ENCODE peak calls at places on chromosomes 12 and 14, in six cellular contexts. One of them, this sample, is unnamed.

GRCh38 chr12:49698619-49699545 is 8.3 kb downstream of the FMNL3 start:
- DNase-seq in nephron progenitor cell: no peak
- DNase-seq in AG04450: no peak
- DNase-seq in lung: no peak
- DNase-seq in foreskin fibroblast: peak
- DNase-seq in esophagus squamous epithelium: no peak
- DNase-seq in this sample: no peak

GRCh38 chr14:72847721-72848120 is 46.2 kb downstream of the DPF3 start:
- DNase-seq in nephron progenitor cell: no peak
- DNase-seq in AG04450: no peak
- DNase-seq in lung: no peak
- DNase-seq in foreskin fibroblast: no peak
- DNase-seq in esophagus squamous epithelium: no peak
- DNase-seq in this sample: no peak

GRCh38 chr14:81521356-81521755 is 12.3 kb downstream of the SEL1L start:
- DNase-seq in nephron progenitor cell: no peak
- DNase-seq in AG04450: no peak
- DNase-seq in lung: no peak
- DNase-seq in foreskin fibroblast: no peak
- DNase-seq in esophagus squamous epithelium: no peak
- DNase-seq in this sample: no peak

GRCh38 chr12:23204933-23205778 is 580.2 kb downstream of the ETNK1 start:
- DNase-seq in nephron progenitor cell: peak
- DNase-seq in AG04450: peak
- DNase-seq in lung: no peak
- DNase-seq in foreskin fibroblast: peak
- DNase-seq in esophagus squamous epithelium: no peak
- DNase-seq in this sample: peak

GRCh38 chr12:104480826-104481457 is 24.2 kb downstream of the CHST11 start:
- DNase-seq in nephron progenitor cell: no peak
- DNase-seq in AG04450: no peak
- DNase-seq in lung: no peak
- DNase-seq in foreskin fibroblast: peak
- DNase-seq in esophagus squamous epithelium: no peak
- DNase-seq in this sample: no peak

GRCh38 chr14:69093551-69094421 is 59.1 kb downstream of the DCAF5 start:
- DNase-seq in nephron progenitor cell: no peak
- DNase-seq in AG04450: no peak
- DNase-seq in lung: no peak
- DNase-seq in foreskin fibroblast: peak
- DNase-seq in esophagus squamous epithelium: no peak
- DNase-seq in this sample: no peak

GRCh38 chr14:35532783-35533356 is 1.1 kb upstream of the INSM2 start:
- DNase-seq in nephron progenitor cell: no peak
- DNase-seq in AG04450: no peak
- DNase-seq in lung: no peak
- DNase-seq in foreskin fibroblast: no peak
- DNase-seq in esophagus squamous epithelium: no peak
- DNase-seq in this sample: no peak

GRCh38 chr12:122834229-122834920 is 882 bp upstream of the HIP1R start:
- DNase-seq in nephron progenitor cell: peak
- DNase-seq in AG04450: no peak
- DNase-seq in lung: no peak
- DNase-seq in foreskin fibroblast: peak
- DNase-seq in esophagus squamous epithelium: no peak
- DNase-seq in this sample: no peak

GRCh38 chr12:57852195-57852594 is 5.7 kb upstream of the CTDSP2 start:
- DNase-seq in nephron progenitor cell: no peak
- DNase-seq in AG04450: no peak
- DNase-seq in lung: no peak
- DNase-seq in foreskin fibroblast: no peak
- DNase-seq in esophagus squamous epithelium: no peak
- DNase-seq in this sample: no peak

GRCh38 chr14:86946446-86946845 is 1046.5 kb downstream of the GALC start:
- DNase-seq in nephron progenitor cell: no peak
- DNase-seq in AG04450: no peak
- DNase-seq in lung: no peak
- DNase-seq in foreskin fibroblast: no peak
- DNase-seq in esophagus squamous epithelium: no peak
- DNase-seq in this sample: no peak

GRCh38 chr14:69156224-69156623 is 3.3 kb upstream of the DCAF5 start:
- DNase-seq in nephron progenitor cell: no peak
- DNase-seq in AG04450: no peak
- DNase-seq in lung: no peak
- DNase-seq in foreskin fibroblast: no peak
- DNase-seq in esophagus squamous epithelium: no peak
- DNase-seq in this sample: no peak

GRCh38 chr12:27999970-28000369 is 27.4 kb upstream of the PTHLH start:
- DNase-seq in nephron progenitor cell: no peak
- DNase-seq in AG04450: no peak
- DNase-seq in lung: no peak
- DNase-seq in foreskin fibroblast: no peak
- DNase-seq in esophagus squamous epithelium: no peak
- DNase-seq in this sample: no peak

GRCh38 chr14:75249251-75249957 is 29.2 kb upstream of the FOS start:
- DNase-seq in nephron progenitor cell: no peak
- DNase-seq in AG04450: no peak
- DNase-seq in lung: no peak
- DNase-seq in foreskin fibroblast: no peak
- DNase-seq in esophagus squamous epithelium: no peak
- DNase-seq in this sample: no peak

GRCh38 chr14:45787167-45787566 is 534.2 kb upstream of the MIS18BP1 start:
- DNase-seq in nephron progenitor cell: no peak
- DNase-seq in AG04450: no peak
- DNase-seq in lung: no peak
- DNase-seq in foreskin fibroblast: no peak
- DNase-seq in esophagus squamous epithelium: no peak
- DNase-seq in this sample: no peak

GRCh38 chr14:61527325-61528100 is 167.8 kb upstream of the HIF1A start:
- DNase-seq in nephron progenitor cell: no peak
- DNase-seq in AG04450: no peak
- DNase-seq in lung: no peak
- DNase-seq in foreskin fibroblast: peak
- DNase-seq in esophagus squamous epithelium: no peak
- DNase-seq in this sample: no peak

GRCh38 chr12:125136702-125137101 is 71.5 kb downstream of the AACS start:
- DNase-seq in nephron progenitor cell: no peak
- DNase-seq in AG04450: no peak
- DNase-seq in lung: no peak
- DNase-seq in foreskin fibroblast: no peak
- DNase-seq in esophagus squamous epithelium: no peak
- DNase-seq in this sample: no peak

GRCh38 chr14:32006267-32007110 is 70.6 kb upstream of the ARHGAP5 start:
- DNase-seq in nephron progenitor cell: no peak
- DNase-seq in AG04450: no peak
- DNase-seq in lung: no peak
- DNase-seq in foreskin fibroblast: no peak
- DNase-seq in esophagus squamous epithelium: no peak
- DNase-seq in this sample: no peak

GRCh38 chr12:110702081-110702480 is 13.2 kb upstream of the HVCN1 start:
- DNase-seq in nephron progenitor cell: no peak
- DNase-seq in AG04450: no peak
- DNase-seq in lung: no peak
- DNase-seq in foreskin fibroblast: no peak
- DNase-seq in esophagus squamous epithelium: no peak
- DNase-seq in this sample: no peak

GRCh38 chr12:110696283-110696682 is 7.4 kb upstream of the HVCN1 start:
- DNase-seq in nephron progenitor cell: no peak
- DNase-seq in AG04450: no peak
- DNase-seq in lung: no peak
- DNase-seq in foreskin fibroblast: no peak
- DNase-seq in esophagus squamous epithelium: no peak
- DNase-seq in this sample: no peak

GRCh38 chr12:110704231-110704630 is 15.3 kb upstream of the HVCN1 start:
- DNase-seq in nephron progenitor cell: no peak
- DNase-seq in AG04450: no peak
- DNase-seq in lung: no peak
- DNase-seq in foreskin fibroblast: no peak
- DNase-seq in esophagus squamous epithelium: no peak
- DNase-seq in this sample: no peak

GRCh38 chr12:110698171-110698902 is 9.4 kb upstream of the HVCN1 start:
- DNase-seq in nephron progenitor cell: peak
- DNase-seq in AG04450: peak
- DNase-seq in lung: peak
- DNase-seq in foreskin fibroblast: peak
- DNase-seq in esophagus squamous epithelium: no peak
- DNase-seq in this sample: peak

DNA sequence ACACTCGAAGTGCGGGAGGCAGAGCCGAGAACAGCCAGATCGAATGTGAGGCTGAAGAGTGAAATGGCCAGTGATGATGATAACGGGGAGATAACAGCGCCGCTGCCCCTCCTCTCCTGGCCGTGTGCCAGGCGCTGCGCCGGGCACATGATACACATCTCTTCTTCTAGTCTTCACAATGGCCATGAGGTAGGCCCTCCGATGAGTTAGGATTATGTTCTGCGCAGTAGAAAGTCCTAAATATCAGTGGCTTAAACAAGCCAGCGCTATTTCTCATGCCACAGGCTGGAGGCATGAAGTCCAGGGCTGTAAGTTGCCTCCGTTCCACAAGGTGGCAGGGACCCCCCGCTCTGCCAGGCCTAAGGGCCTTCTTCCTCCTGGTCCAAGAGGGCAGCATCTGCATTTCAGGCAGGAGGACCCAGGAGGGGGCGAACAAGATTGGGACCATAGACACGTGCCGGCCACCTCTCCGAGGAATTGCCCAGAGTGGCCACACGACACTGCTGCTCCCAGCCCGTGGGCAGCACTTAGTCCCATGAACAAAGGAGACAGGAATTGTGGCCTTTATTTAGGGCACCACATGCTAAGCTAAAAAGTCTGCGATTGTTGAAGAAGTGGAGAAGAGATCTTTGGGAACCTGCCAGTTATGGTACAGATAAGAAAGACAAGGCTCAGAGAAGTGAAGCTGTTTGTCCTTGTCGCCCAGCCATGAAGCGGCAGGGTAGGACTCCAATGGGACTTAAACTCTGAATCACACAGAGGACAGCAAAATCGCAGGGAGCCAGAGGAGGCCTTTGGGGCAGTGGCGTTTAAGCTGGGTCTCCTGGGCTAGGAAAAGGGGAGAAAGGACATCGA is 10.9 kb upstream of the HVCN1 start:
- DNase-seq in nephron progenitor cell: no peak
- DNase-seq in AG04450: no peak
- DNase-seq in lung: no peak
- DNase-seq in foreskin fibroblast: no peak
- DNase-seq in esophagus squamous epithelium: no peak
- DNase-seq in this sample: no peak
- TF ChIP-seq CTCF in nephron progenitor cell: no peak
- TF ChIP-seq CTCF in AG04450: peak
- TF ChIP-seq CTCF in lung: no peak
- TF ChIP-seq CTCF in foreskin fibroblast: no peak
- TF ChIP-seq CTCF in esophagus squamous epithelium: no peak
- TF ChIP-seq CTCF in this sample: no peak

DNA sequence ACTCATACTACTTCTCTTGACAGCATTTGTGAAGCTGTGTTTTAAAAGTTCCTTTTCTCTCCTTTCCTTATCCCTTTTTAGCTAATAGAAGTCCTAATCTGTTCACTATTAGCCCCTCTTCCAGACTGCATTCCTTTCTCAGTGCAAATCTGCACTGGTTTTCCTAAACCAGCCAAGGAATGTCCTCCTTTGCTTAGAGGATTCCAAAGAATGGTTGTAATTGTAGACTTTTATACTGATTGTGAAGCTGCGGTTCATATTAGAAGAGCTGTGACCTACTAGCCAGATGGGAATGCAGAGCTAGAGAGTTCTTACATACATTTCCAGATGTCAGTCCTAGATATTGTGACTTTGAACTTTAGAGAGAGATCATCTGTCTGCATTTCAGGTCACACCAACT is 79.7 kb downstream of the MYRFL start:
- DNase-seq in nephron progenitor cell: no peak
- DNase-seq in AG04450: no peak
- DNase-seq in lung: no peak
- DNase-seq in foreskin fibroblast: peak
- DNase-seq in esophagus squamous epithelium: no peak
- DNase-seq in this sample: peak
- TF ChIP-seq CTCF in nephron progenitor cell: no peak
- TF ChIP-seq CTCF in AG04450: no peak
- TF ChIP-seq CTCF in lung: no peak
- TF ChIP-seq CTCF in foreskin fibroblast: no peak
- TF ChIP-seq CTCF in esophagus squamous epithelium: no peak
- TF ChIP-seq CTCF in this sample: no peak

GRCh38 chr14:23359722-23360447 is 5.1 kb downstream of the EFS start:
- DNase-seq in nephron progenitor cell: no peak
- DNase-seq in AG04450: no peak
- DNase-seq in lung: no peak
- DNase-seq in foreskin fibroblast: no peak
- DNase-seq in esophagus squamous epithelium: no peak
- DNase-seq in this sample: no peak

GRCh38 chr14:23359167-23359626 is 5.8 kb downstream of the EFS start:
- DNase-seq in nephron progenitor cell: no peak
- DNase-seq in AG04450: no peak
- DNase-seq in lung: no peak
- DNase-seq in foreskin fibroblast: no peak
- DNase-seq in esophagus squamous epithelium: no peak
- DNase-seq in this sample: no peak

GRCh38 chr14:23361763-23362162 is 3.2 kb downstream of the EFS start:
- DNase-seq in nephron progenitor cell: no peak
- DNase-seq in AG04450: no peak
- DNase-seq in lung: no peak
- DNase-seq in foreskin fibroblast: no peak
- DNase-seq in esophagus squamous epithelium: no peak
- DNase-seq in this sample: no peak

GRCh38 chr14:23361320-23361719 is 3.7 kb downstream of the EFS start:
- DNase-seq in nephron progenitor cell: no peak
- DNase-seq in AG04450: no peak
- DNase-seq in lung: no peak
- DNase-seq in foreskin fibroblast: peak
- DNase-seq in esophagus squamous epithelium: no peak
- DNase-seq in this sample: no peak

GRCh38 chr14:23360496-23360895 is 4.5 kb downstream of the EFS start:
- DNase-seq in nephron progenitor cell: no peak
- DNase-seq in AG04450: no peak
- DNase-seq in lung: no peak
- DNase-seq in foreskin fibroblast: no peak
- DNase-seq in esophagus squamous epithelium: no peak
- DNase-seq in this sample: no peak
- TF ChIP-seq CTCF in nephron progenitor cell: no peak
- TF ChIP-seq CTCF in AG04450: no peak
- TF ChIP-seq CTCF in lung: no peak
- TF ChIP-seq CTCF in foreskin fibroblast: no peak
- TF ChIP-seq CTCF in esophagus squamous epithelium: no peak
- TF ChIP-seq CTCF in this sample: no peak

DNA sequence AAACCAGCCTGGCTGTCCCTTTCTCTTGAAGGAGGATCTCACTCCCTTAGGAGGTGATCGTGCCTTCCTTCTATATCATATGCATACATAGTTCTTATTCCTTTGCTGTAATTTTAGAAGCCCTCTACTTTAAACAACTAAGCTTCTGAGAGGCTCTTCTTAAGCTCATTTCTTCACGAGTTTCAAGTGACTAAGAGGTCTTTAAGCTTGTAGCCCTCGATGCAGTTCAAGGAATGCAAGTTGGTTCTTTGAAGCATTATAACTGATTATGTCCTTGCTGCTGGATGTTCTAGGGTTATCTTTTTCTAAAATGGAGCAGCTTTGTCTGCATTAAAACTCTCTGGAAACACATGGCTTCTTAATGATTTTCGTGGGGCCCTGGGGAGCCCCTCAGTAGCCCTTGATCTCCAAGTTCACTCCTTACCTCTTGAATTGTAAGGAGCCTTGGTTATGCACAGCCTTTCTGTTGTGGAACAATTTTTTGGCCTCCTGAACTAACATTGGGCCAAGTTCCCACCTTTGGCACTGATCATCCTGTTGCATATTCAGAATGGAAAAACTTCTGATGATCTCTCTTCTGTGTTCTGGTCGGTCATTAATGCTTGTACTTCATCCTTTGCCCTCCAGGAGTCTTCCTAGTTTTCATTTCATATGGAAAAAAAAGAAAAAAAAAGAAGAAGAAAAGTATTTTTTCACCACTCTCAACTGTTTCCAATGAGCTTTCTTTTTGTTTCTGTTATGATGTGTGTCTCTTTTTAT is 12.6 kb downstream of the RASSF8 start:
- DNase-seq in nephron progenitor cell: no peak
- DNase-seq in AG04450: no peak
- DNase-seq in lung: no peak
- DNase-seq in foreskin fibroblast: peak
- DNase-seq in esophagus squamous epithelium: no peak
- DNase-seq in this sample: no peak
- TF ChIP-seq CTCF in nephron progenitor cell: peak
- TF ChIP-seq CTCF in AG04450: peak
- TF ChIP-seq CTCF in lung: no peak
- TF ChIP-seq CTCF in foreskin fibroblast: no peak
- TF ChIP-seq CTCF in esophagus squamous epithelium: no peak
- TF ChIP-seq CTCF in this sample: peak